ENCODE peak calls at places on chromosomes 6 and 20, in ten cellular contexts. One of them, this sample, is unnamed.

GRCh38 chr6:143549630-143550268 is 38.2 kb upstream of the FUCA2 start:
- DNase-seq in nephron progenitor cell: no peak
- DNase-seq in activated T-helper 1 cell treated with anti-CD3 and anti-CD28 coated beads, Interleukin-2, amount 50 U/mL, for 16 hours: peak
- DNase-seq in CD4-positive, alpha-beta T cell: no peak
- DNase-seq in NCI-H1417: no peak
- DNase-seq in COR-L47: no peak
- DNase-seq in choroid plexus epithelial cell: no peak
- DNase-seq in iPS-NIHi11: no peak
- DNase-seq in naive thymus-derived CD4-positive, alpha-beta T cell: no peak
- DNase-seq in activated CD8-positive, alpha-beta T cell treated with anti-CD3 and anti-CD28 coated beads, Interleukin-2, amount 10 ng/mL, durations not matched to agents 7 days and 5 days: no peak
- DNase-seq in this sample: no peak

GRCh38 chr6:50965495-50965894 is 146.8 kb downstream of the TFAP2B start:
- DNase-seq in NCI-H1417: no peak
- DNase-seq in naive thymus-derived CD4-positive, alpha-beta T cell: no peak
- DNase-seq in activated CD8-positive, alpha-beta T cell treated with anti-CD3 and anti-CD28 coated beads, Interleukin-2, amount 10 ng/mL, durations not matched to agents 7 days and 5 days: no peak
- DNase-seq in CD4-positive, alpha-beta T cell: no peak
- DNase-seq in activated T-helper 1 cell treated with anti-CD3 and anti-CD28 coated beads, Interleukin-2, amount 50 U/mL, for 16 hours: no peak
- DNase-seq in COR-L47: no peak
- DNase-seq in nephron progenitor cell: no peak
- DNase-seq in iPS-NIHi11: no peak
- DNase-seq in choroid plexus epithelial cell: no peak
- DNase-seq in this sample: no peak

GRCh38 chr6:112197636-112198035 is 56.7 kb downstream of the LAMA4 start:
- DNase-seq in CD4-positive, alpha-beta T cell: no peak
- DNase-seq in activated T-helper 1 cell treated with anti-CD3 and anti-CD28 coated beads, Interleukin-2, amount 50 U/mL, for 16 hours: no peak
- DNase-seq in naive thymus-derived CD4-positive, alpha-beta T cell: no peak
- DNase-seq in nephron progenitor cell: no peak
- DNase-seq in NCI-H1417: no peak
- DNase-seq in COR-L47: no peak
- DNase-seq in activated CD8-positive, alpha-beta T cell treated with anti-CD3 and anti-CD28 coated beads, Interleukin-2, amount 10 ng/mL, durations not matched to agents 7 days and 5 days: no peak
- DNase-seq in choroid plexus epithelial cell: no peak
- DNase-seq in iPS-NIHi11: no peak
- DNase-seq in this sample: no peak

GRCh38 chr6:28922004-28922840 is 1.6 kb downstream of the TRIM27 start:
- DNase-seq in NCI-H1417: no peak
- DNase-seq in activated CD8-positive, alpha-beta T cell treated with anti-CD3 and anti-CD28 coated beads, Interleukin-2, amount 10 ng/mL, durations not matched to agents 7 days and 5 days: peak
- DNase-seq in iPS-NIHi11: no peak
- DNase-seq in naive thymus-derived CD4-positive, alpha-beta T cell: no peak
- DNase-seq in COR-L47: no peak
- DNase-seq in choroid plexus epithelial cell: peak
- DNase-seq in activated T-helper 1 cell treated with anti-CD3 and anti-CD28 coated beads, Interleukin-2, amount 50 U/mL, for 16 hours: peak
- DNase-seq in nephron progenitor cell: no peak
- DNase-seq in CD4-positive, alpha-beta T cell: peak
- DNase-seq in this sample: no peak

GRCh38 chr6:110537208-110538123 is 61.1 kb upstream of the SLC22A16 start:
- DNase-seq in CD4-positive, alpha-beta T cell: no peak
- DNase-seq in NCI-H1417: no peak
- DNase-seq in nephron progenitor cell: no peak
- DNase-seq in activated T-helper 1 cell treated with anti-CD3 and anti-CD28 coated beads, Interleukin-2, amount 50 U/mL, for 16 hours: no peak
- DNase-seq in COR-L47: no peak
- DNase-seq in naive thymus-derived CD4-positive, alpha-beta T cell: no peak
- DNase-seq in choroid plexus epithelial cell: peak
- DNase-seq in activated CD8-positive, alpha-beta T cell treated with anti-CD3 and anti-CD28 coated beads, Interleukin-2, amount 10 ng/mL, durations not matched to agents 7 days and 5 days: no peak
- DNase-seq in iPS-NIHi11: no peak
- DNase-seq in this sample: no peak

GRCh38 chr20:10412591-10413408 is 21.2 kb downstream of the MKKS start:
- DNase-seq in activated CD8-positive, alpha-beta T cell treated with anti-CD3 and anti-CD28 coated beads, Interleukin-2, amount 10 ng/mL, durations not matched to agents 7 days and 5 days: no peak
- DNase-seq in CD4-positive, alpha-beta T cell: no peak
- DNase-seq in iPS-NIHi11: no peak
- DNase-seq in NCI-H1417: no peak
- DNase-seq in choroid plexus epithelial cell: peak
- DNase-seq in nephron progenitor cell: no peak
- DNase-seq in COR-L47: no peak
- DNase-seq in naive thymus-derived CD4-positive, alpha-beta T cell: no peak
- DNase-seq in activated T-helper 1 cell treated with anti-CD3 and anti-CD28 coated beads, Interleukin-2, amount 50 U/mL, for 16 hours: no peak
- DNase-seq in this sample: no peak

GRCh38 chr6:496649-497048 is 105.1 kb downstream of the IRF4 start:
- DNase-seq in activated CD8-positive, alpha-beta T cell treated with anti-CD3 and anti-CD28 coated beads, Interleukin-2, amount 10 ng/mL, durations not matched to agents 7 days and 5 days: no peak
- DNase-seq in CD4-positive, alpha-beta T cell: no peak
- DNase-seq in choroid plexus epithelial cell: no peak
- DNase-seq in COR-L47: no peak
- DNase-seq in activated T-helper 1 cell treated with anti-CD3 and anti-CD28 coated beads, Interleukin-2, amount 50 U/mL, for 16 hours: no peak
- DNase-seq in NCI-H1417: no peak
- DNase-seq in iPS-NIHi11: no peak
- DNase-seq in nephron progenitor cell: no peak
- DNase-seq in naive thymus-derived CD4-positive, alpha-beta T cell: no peak
- DNase-seq in this sample: no peak

GRCh38 chr6:70314240-70314639 is 11.4 kb upstream of the COL9A1 start:
- DNase-seq in NCI-H1417: no peak
- DNase-seq in activated T-helper 1 cell treated with anti-CD3 and anti-CD28 coated beads, Interleukin-2, amount 50 U/mL, for 16 hours: no peak
- DNase-seq in CD4-positive, alpha-beta T cell: no peak
- DNase-seq in choroid plexus epithelial cell: peak
- DNase-seq in activated CD8-positive, alpha-beta T cell treated with anti-CD3 and anti-CD28 coated beads, Interleukin-2, amount 10 ng/mL, durations not matched to agents 7 days and 5 days: no peak
- DNase-seq in COR-L47: no peak
- DNase-seq in nephron progenitor cell: no peak
- DNase-seq in naive thymus-derived CD4-positive, alpha-beta T cell: no peak
- DNase-seq in iPS-NIHi11: no peak
- DNase-seq in this sample: no peak

GRCh38 chr6:398065-398464 is 6.5 kb downstream of the IRF4 start:
- DNase-seq in activated CD8-positive, alpha-beta T cell treated with anti-CD3 and anti-CD28 coated beads, Interleukin-2, amount 10 ng/mL, durations not matched to agents 7 days and 5 days: no peak
- DNase-seq in naive thymus-derived CD4-positive, alpha-beta T cell: no peak
- DNase-seq in CD4-positive, alpha-beta T cell: no peak
- DNase-seq in nephron progenitor cell: no peak
- DNase-seq in NCI-H1417: no peak
- DNase-seq in iPS-NIHi11: no peak
- DNase-seq in activated T-helper 1 cell treated with anti-CD3 and anti-CD28 coated beads, Interleukin-2, amount 50 U/mL, for 16 hours: no peak
- DNase-seq in COR-L47: no peak
- DNase-seq in choroid plexus epithelial cell: no peak
- DNase-seq in this sample: no peak

GRCh38 chr20:24297928-24298327 is 171.5 kb upstream of the SYNDIG1 start:
- DNase-seq in COR-L47: no peak
- DNase-seq in iPS-NIHi11: no peak
- DNase-seq in naive thymus-derived CD4-positive, alpha-beta T cell: no peak
- DNase-seq in activated CD8-positive, alpha-beta T cell treated with anti-CD3 and anti-CD28 coated beads, Interleukin-2, amount 10 ng/mL, durations not matched to agents 7 days and 5 days: no peak
- DNase-seq in choroid plexus epithelial cell: no peak
- DNase-seq in CD4-positive, alpha-beta T cell: no peak
- DNase-seq in activated T-helper 1 cell treated with anti-CD3 and anti-CD28 coated beads, Interleukin-2, amount 50 U/mL, for 16 hours: no peak
- DNase-seq in NCI-H1417: no peak
- DNase-seq in nephron progenitor cell: no peak
- DNase-seq in this sample: no peak

GRCh38 chr20:34312024-34312460 is 8.9 kb upstream of the AHCY start:
- DNase-seq in activated CD8-positive, alpha-beta T cell treated with anti-CD3 and anti-CD28 coated beads, Interleukin-2, amount 10 ng/mL, durations not matched to agents 7 days and 5 days: no peak
- DNase-seq in NCI-H1417: no peak
- DNase-seq in choroid plexus epithelial cell: no peak
- DNase-seq in COR-L47: no peak
- DNase-seq in CD4-positive, alpha-beta T cell: no peak
- DNase-seq in naive thymus-derived CD4-positive, alpha-beta T cell: no peak
- DNase-seq in nephron progenitor cell: no peak
- DNase-seq in activated T-helper 1 cell treated with anti-CD3 and anti-CD28 coated beads, Interleukin-2, amount 50 U/mL, for 16 hours: no peak
- DNase-seq in iPS-NIHi11: no peak
- DNase-seq in this sample: no peak

GRCh38 chr6:163787001-163787667 is 372.6 kb downstream of the QKI start:
- DNase-seq in iPS-NIHi11: no peak
- DNase-seq in activated CD8-positive, alpha-beta T cell treated with anti-CD3 and anti-CD28 coated beads, Interleukin-2, amount 10 ng/mL, durations not matched to agents 7 days and 5 days: no peak
- DNase-seq in NCI-H1417: no peak
- DNase-seq in nephron progenitor cell: no peak
- DNase-seq in choroid plexus epithelial cell: peak
- DNase-seq in CD4-positive, alpha-beta T cell: no peak
- DNase-seq in activated T-helper 1 cell treated with anti-CD3 and anti-CD28 coated beads, Interleukin-2, amount 50 U/mL, for 16 hours: no peak
- DNase-seq in naive thymus-derived CD4-positive, alpha-beta T cell: no peak
- DNase-seq in COR-L47: no peak
- DNase-seq in this sample: no peak

GRCh38 chr6:498795-499231 is 107.3 kb downstream of the IRF4 start:
- DNase-seq in NCI-H1417: no peak
- DNase-seq in choroid plexus epithelial cell: peak
- DNase-seq in naive thymus-derived CD4-positive, alpha-beta T cell: no peak
- DNase-seq in COR-L47: no peak
- DNase-seq in iPS-NIHi11: no peak
- DNase-seq in nephron progenitor cell: no peak
- DNase-seq in activated CD8-positive, alpha-beta T cell treated with anti-CD3 and anti-CD28 coated beads, Interleukin-2, amount 10 ng/mL, durations not matched to agents 7 days and 5 days: peak
- DNase-seq in CD4-positive, alpha-beta T cell: no peak
- DNase-seq in activated T-helper 1 cell treated with anti-CD3 and anti-CD28 coated beads, Interleukin-2, amount 50 U/mL, for 16 hours: no peak
- DNase-seq in this sample: no peak

GRCh38 chr6:53861543-53861942 is 66.7 kb downstream of the LRRC1 start:
- DNase-seq in COR-L47: no peak
- DNase-seq in NCI-H1417: no peak
- DNase-seq in activated T-helper 1 cell treated with anti-CD3 and anti-CD28 coated beads, Interleukin-2, amount 50 U/mL, for 16 hours: no peak
- DNase-seq in naive thymus-derived CD4-positive, alpha-beta T cell: no peak
- DNase-seq in activated CD8-positive, alpha-beta T cell treated with anti-CD3 and anti-CD28 coated beads, Interleukin-2, amount 10 ng/mL, durations not matched to agents 7 days and 5 days: no peak
- DNase-seq in iPS-NIHi11: no peak
- DNase-seq in nephron progenitor cell: no peak
- DNase-seq in CD4-positive, alpha-beta T cell: no peak
- DNase-seq in choroid plexus epithelial cell: no peak
- DNase-seq in this sample: no peak

GRCh38 chr6:74873911-74874310 is 331.9 kb downstream of the COL12A1 start:
- DNase-seq in activated CD8-positive, alpha-beta T cell treated with anti-CD3 and anti-CD28 coated beads, Interleukin-2, amount 10 ng/mL, durations not matched to agents 7 days and 5 days: no peak
- DNase-seq in iPS-NIHi11: no peak
- DNase-seq in activated T-helper 1 cell treated with anti-CD3 and anti-CD28 coated beads, Interleukin-2, amount 50 U/mL, for 16 hours: no peak
- DNase-seq in NCI-H1417: no peak
- DNase-seq in choroid plexus epithelial cell: no peak
- DNase-seq in CD4-positive, alpha-beta T cell: no peak
- DNase-seq in COR-L47: no peak
- DNase-seq in naive thymus-derived CD4-positive, alpha-beta T cell: no peak
- DNase-seq in nephron progenitor cell: no peak
- DNase-seq in this sample: no peak

GRCh38 chr20:57620999-57621398 is 773 bp upstream of the ZBP1 start:
- DNase-seq in COR-L47: no peak
- DNase-seq in activated CD8-positive, alpha-beta T cell treated with anti-CD3 and anti-CD28 coated beads, Interleukin-2, amount 10 ng/mL, durations not matched to agents 7 days and 5 days: peak
- DNase-seq in activated T-helper 1 cell treated with anti-CD3 and anti-CD28 coated beads, Interleukin-2, amount 50 U/mL, for 16 hours: no peak
- DNase-seq in CD4-positive, alpha-beta T cell: no peak
- DNase-seq in iPS-NIHi11: no peak
- DNase-seq in NCI-H1417: no peak
- DNase-seq in naive thymus-derived CD4-positive, alpha-beta T cell: no peak
- DNase-seq in nephron progenitor cell: no peak
- DNase-seq in choroid plexus epithelial cell: no peak
- DNase-seq in this sample: no peak

GRCh38 chr6:54892831-54893230 is 46.3 kb downstream of the FAM83B start:
- DNase-seq in CD4-positive, alpha-beta T cell: no peak
- DNase-seq in choroid plexus epithelial cell: peak
- DNase-seq in iPS-NIHi11: no peak
- DNase-seq in activated T-helper 1 cell treated with anti-CD3 and anti-CD28 coated beads, Interleukin-2, amount 50 U/mL, for 16 hours: no peak
- DNase-seq in COR-L47: no peak
- DNase-seq in NCI-H1417: no peak
- DNase-seq in activated CD8-positive, alpha-beta T cell treated with anti-CD3 and anti-CD28 coated beads, Interleukin-2, amount 10 ng/mL, durations not matched to agents 7 days and 5 days: no peak
- DNase-seq in naive thymus-derived CD4-positive, alpha-beta T cell: no peak
- DNase-seq in nephron progenitor cell: no peak
- DNase-seq in this sample: no peak

GRCh38 chr20:17228624-17229061 is 1.8 kb downstream of the PCSK2 start:
- DNase-seq in naive thymus-derived CD4-positive, alpha-beta T cell: no peak
- DNase-seq in activated T-helper 1 cell treated with anti-CD3 and anti-CD28 coated beads, Interleukin-2, amount 50 U/mL, for 16 hours: no peak
- DNase-seq in activated CD8-positive, alpha-beta T cell treated with anti-CD3 and anti-CD28 coated beads, Interleukin-2, amount 10 ng/mL, durations not matched to agents 7 days and 5 days: no peak
- DNase-seq in NCI-H1417: no peak
- DNase-seq in nephron progenitor cell: peak
- DNase-seq in COR-L47: peak
- DNase-seq in iPS-NIHi11: peak
- DNase-seq in CD4-positive, alpha-beta T cell: no peak
- DNase-seq in choroid plexus epithelial cell: no peak
- DNase-seq in this sample: no peak

GRCh38 chr6:153613719-153614455 is 425.2 kb upstream of the OPRM1 start:
- DNase-seq in activated T-helper 1 cell treated with anti-CD3 and anti-CD28 coated beads, Interleukin-2, amount 50 U/mL, for 16 hours: no peak
- DNase-seq in COR-L47: no peak
- DNase-seq in naive thymus-derived CD4-positive, alpha-beta T cell: no peak
- DNase-seq in choroid plexus epithelial cell: no peak
- DNase-seq in iPS-NIHi11: no peak
- DNase-seq in CD4-positive, alpha-beta T cell: no peak
- DNase-seq in nephron progenitor cell: no peak
- DNase-seq in NCI-H1417: no peak
- DNase-seq in activated CD8-positive, alpha-beta T cell treated with anti-CD3 and anti-CD28 coated beads, Interleukin-2, amount 10 ng/mL, durations not matched to agents 7 days and 5 days: no peak
- DNase-seq in this sample: no peak